ENCODE peak calls at places on chromosomes 13 and 19, in six cellular contexts. H is brain microvascular endothelial cell, D is AG10803, P is hepatocyte, Q is AG09309, R is uterus. C is an unnamed sample.

GRCh38 chr19:54254195-54254906 is 2.7 kb downstream of the LILRB5 start:
- DNase-seq in Q (no peak), H (no peak), D (no peak), P (no peak), R (no peak), C (no peak)

GRCh38 chr19:18558202-18558555 is 509 bp downstream of the KXD1 start:
- DNase-seq in P (no peak), D (no peak), Q (no peak), H (no peak), R (no peak), C (no peak)

GRCh38 chr13:79393564-79394249 is 12.3 kb downstream of the RBM26 start:
- DNase-seq in P (peak), R (no peak), Q (no peak), D (no peak), H (peak), C (no peak)

GRCh38 chr13:43230989-43231388 is 207.6 kb downstream of the DNAJC15 start:
- DNase-seq in D (no peak), Q (no peak), R (no peak), H (no peak), P (no peak), C (no peak)

GRCh38 chr13:30872685-30873443 is 33.2 kb upstream of the MEDAG start:
- DNase-seq in R (peak), H (peak), Q (no peak), P (peak), D (peak), C (peak)

GRCh38 chr19:4676955-4677731 is 7.0 kb upstream of the MYDGF start:
- DNase-seq in H (peak), P (peak), D (peak), R (no peak), Q (no peak), C (no peak)

GRCh38 chr19:8641908-8642547 is 11.6 kb downstream of the NFILZ start:
- DNase-seq in Q (no peak), R (no peak), H (peak), P (peak), D (peak), C (no peak)

GRCh38 chr19:50842130-50842529 is 8.8 kb upstream of the KLK15 start:
- DNase-seq in H (no peak), P (no peak), D (no peak), R (no peak), Q (no peak), C (no peak)

GRCh38 chr19:46346821-46347571 is at the start of gene PPP5C:
- DNase-seq in P (peak), H (peak), R (peak), D (peak), Q (peak), C (peak)

GRCh38 chr19:40510526-40511115 is 43.8 kb downstream of the SPTBN4 start:
- DNase-seq in P (no peak), H (no peak), R (no peak), D (no peak), Q (no peak), C (no peak)

GRCh38 chr19:23790641-23791488 is 32.2 kb upstream of the ZNF681 start:
- DNase-seq in Q (no peak), P (no peak), D (no peak), H (no peak), R (no peak), C (no peak)

GRCh38 chr13:100790405-100790804 is 115.8 kb upstream of the TMTC4 start:
- DNase-seq in Q (no peak), H (no peak), D (no peak), R (no peak), P (no peak), C (no peak)

GRCh38 chr19:57668635-57669034 is at the start of gene ZSCAN4:
- DNase-seq in H (no peak), Q (no peak), P (no peak), D (no peak), R (no peak), C (no peak)

GRCh38 chr13:71254384-71254783 is 612.6 kb downstream of the DACH1 start:
- DNase-seq in H (no peak), D (no peak), Q (no peak), P (no peak), R (no peak), C (no peak)

GRCh38 chr13:112587767-112588489 is at the start of gene TUBGCP3:
- DNase-seq in Q (peak), D (peak), P (peak), H (peak), R (peak), C (no peak)

GRCh38 chr19:35995655-35995993 is 636 bp downstream of the SDHAF1 start:
- DNase-seq in P (peak), H (no peak), D (peak), R (peak), Q (no peak), C (no peak)

GRCh38 chr13:98105929-98106336 is 37.0 kb upstream of the FARP1 start:
- DNase-seq in D (peak), P (peak), Q (no peak), R (no peak), H (peak), C (no peak)

GRCh38 chr13:40149611-40150283 is 494.3 kb downstream of the COG6 start:
- DNase-seq in P (peak), Q (peak), H (peak), D (peak), R (peak), C (peak)

GRCh38 chr19:38149597-38149996 is 74.4 kb downstream of the DPF1 start:
- DNase-seq in D (peak), Q (no peak), H (no peak), R (no peak), P (no peak), C (no peak)

GRCh38 chr13:34139660-34140059 is 321.7 kb downstream of the RFC3 start:
- DNase-seq in P (no peak), R (no peak), H (no peak), Q (no peak), D (no peak), C (no peak)

GRCh38 chr13:34143637-34144036 is 325.7 kb downstream of the RFC3 start:
- DNase-seq in D (no peak), H (no peak), P (no peak), Q (no peak), R (no peak), C (no peak)

GRCh38 chr13:34148359-34148758 is 330.4 kb downstream of the RFC3 start:
- DNase-seq in D (no peak), P (no peak), R (no peak), H (no peak), Q (no peak), C (no peak)

DNA sequence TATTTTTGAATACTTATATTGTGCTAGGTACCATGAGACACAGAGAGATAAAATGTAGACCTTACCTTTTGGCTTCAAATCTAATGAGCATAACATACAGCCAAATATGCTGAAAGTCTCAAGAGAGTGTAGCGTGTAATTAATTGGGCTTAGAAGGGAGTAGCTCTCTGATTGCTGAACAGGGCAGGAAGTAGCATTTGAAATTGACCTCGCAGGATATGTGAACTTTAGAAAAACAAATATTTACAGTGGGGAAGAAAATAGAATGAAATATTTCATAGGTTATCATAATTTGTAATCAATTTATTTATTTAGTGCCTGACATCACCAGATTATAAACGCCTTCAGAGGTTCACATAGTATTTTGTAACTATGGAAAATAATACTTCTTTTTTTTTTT is 327.1 kb downstream of the RFC3 start:
- DNase-seq in Q (no peak), D (no peak), H (no peak), P (no peak), R (no peak), C (no peak)
- TF ChIP-seq CTCF in Q (no peak), D (no peak), H (no peak), P (no peak), R (no peak), C (no peak)

DNA sequence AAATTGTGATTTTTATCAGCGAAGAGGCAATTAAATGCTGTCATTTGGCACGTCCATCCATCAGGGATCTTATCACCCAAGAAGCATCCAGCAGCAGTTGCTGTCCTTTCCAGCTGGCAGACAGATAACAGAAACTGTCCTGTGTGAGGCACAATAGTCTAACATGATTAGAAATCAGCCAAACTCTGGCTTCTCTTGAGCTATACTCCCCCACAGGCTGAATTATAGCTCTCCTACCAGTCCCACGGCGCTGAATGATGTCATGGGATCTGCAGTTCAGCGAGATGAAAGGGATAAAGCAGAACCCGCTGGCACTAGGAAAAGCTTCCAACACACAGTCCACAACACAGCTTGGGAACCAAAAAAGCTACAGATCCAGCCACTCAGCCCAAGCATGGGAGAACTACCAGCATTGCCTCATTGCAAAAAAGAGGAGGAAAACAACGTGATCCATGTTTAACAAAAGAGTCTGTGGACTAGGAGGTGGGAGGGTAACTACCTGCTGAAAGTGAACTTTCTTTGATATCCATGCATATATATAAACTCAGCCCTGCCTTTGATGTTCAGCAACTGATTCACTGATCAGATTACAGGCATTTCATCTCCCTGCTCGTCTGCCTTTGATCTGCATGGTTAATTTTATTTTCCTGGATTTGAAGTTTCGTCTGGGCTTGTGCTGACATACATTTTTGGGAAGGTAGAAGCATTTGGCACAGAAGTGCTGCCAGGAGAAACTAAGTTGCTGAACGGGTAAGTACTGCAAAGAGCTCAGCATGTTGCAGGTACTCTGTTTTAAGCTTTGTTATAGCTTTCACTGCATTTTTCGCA is at the start of gene TNFRSF19:
- DNase-seq in Q (peak), H (peak), R (peak), P (peak), D (peak), C (no peak)
- H3K4me3 ChIP-seq in Q (peak), H (peak), R (no peak), P (peak), D (peak), C (no peak)

GRCh38 chr13:61965756-61966155 is 550.1 kb upstream of the PCDH20 start:
- DNase-seq in H (no peak), Q (no peak), D (no peak), R (no peak), P (no peak), C (no peak)

GRCh38 chr13:61960981-61961380 is 545.3 kb upstream of the PCDH20 start:
- DNase-seq in P (no peak), D (no peak), H (no peak), R (no peak), Q (no peak), C (no peak)
- TF ChIP-seq CTCF in P (no peak), D (no peak), H (no peak), R (no peak), Q (no peak), C (no peak)

DNA sequence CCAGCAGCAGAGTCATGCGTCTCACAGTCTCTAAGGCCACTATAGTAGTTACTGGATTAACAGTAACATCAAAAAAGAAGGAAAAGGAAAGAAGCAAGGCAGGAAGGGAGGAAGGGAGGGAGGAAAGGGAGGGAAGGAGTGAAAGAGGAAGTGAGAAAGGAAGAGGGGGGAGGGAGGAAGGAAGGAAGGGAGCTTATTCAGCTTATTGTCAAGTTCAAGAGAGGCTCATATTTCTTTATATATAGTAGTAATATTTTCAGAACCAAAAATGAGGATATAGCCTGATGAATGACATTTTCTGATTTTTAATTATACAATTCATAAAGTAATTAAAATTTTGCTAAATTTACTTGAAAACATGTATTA is 17.7 kb upstream of the RUBCNL start:
- DNase-seq in R (no peak), H (no peak), D (no peak), P (no peak), Q (no peak), C (no peak)
- H3K4me3 ChIP-seq in R (no peak), H (no peak), D (no peak), P (no peak), Q (no peak), C (no peak)